ENCODE peak calls at places on chromosomes 7 and 10, in four cellular contexts. P, U, N and I are unnamed samples.

GRCh38 chr7:69932034-69932628 is 333.9 kb downstream of the AUTS2 start:
- DNase-seq in P (no peak), U (peak; percentile 24), N (no peak), I (peak; percentile 42)

GRCh38 chr7:33789871-33790270 is 115.5 kb upstream of the BMPER start:
- DNase-seq in P (no peak), U (no peak), N (no peak), I (no peak)

GRCh38 chr7:74217455-74218342 is 7.9 kb downstream of the LAT2 start:
- DNase-seq in P (no peak), U (no peak), N (no peak), I (no peak)

GRCh38 chr7:20172736-20173334 is 44.3 kb downstream of the MACC1 start:
- DNase-seq in P (no peak), U (peak; percentile 30), N (peak; percentile 12), I (peak; percentile 47)

GRCh38 chr10:5373321-5373720 is 8.6 kb downstream of the UCN3 start:
- DNase-seq in P (no peak), U (no peak), N (no peak), I (no peak)

GRCh38 chr10:128186959-128187787 is 61.0 kb upstream of the MKI67 start:
- DNase-seq in P (no peak), U (no peak), N (no peak), I (no peak)

GRCh38 chr10:8539056-8539455 is 484.6 kb downstream of the GATA3 start:
- DNase-seq in P (no peak), U (no peak), N (no peak), I (no peak)

GRCh38 chr10:122342293-122343134 is 32.0 kb upstream of the PLEKHA1 start:
- DNase-seq in P (peak; percentile 48), U (peak; percentile 50), N (peak; percentile 48), I (peak; percentile 42)

GRCh38 chr10:79149662-79150443 is 81.1 kb downstream of the ZMIZ1 start:
- DNase-seq in P (peak; percentile 86), U (peak; percentile 82), N (peak; percentile 90), I (no peak)

GRCh38 chr7:171364-171904 is 20.9 kb upstream of the FAM20C start:
- DNase-seq in P (no peak), U (no peak), N (no peak), I (no peak)

GRCh38 chr10:110643670-110644597 is at the start of gene RBM20:
- DNase-seq in P (no peak), U (peak; percentile 53), N (no peak), I (no peak)

GRCh38 chr7:974172-974571 is 1.2 kb downstream of the COX19 start:
- DNase-seq in P (no peak), U (no peak), N (no peak), I (no peak)

GRCh38 chr7:136874393-136875032 is 6.1 kb downstream of the CHRM2 start:
- DNase-seq in P (no peak), U (no peak), N (no peak), I (no peak)

GRCh38 chr7:101816499-101817030 is 861 bp upstream of the CUX1 start:
- DNase-seq in P (no peak), U (peak; percentile 68), N (no peak), I (no peak)

GRCh38 chr10:62380002-62380401 is 5.8 kb downstream of the ZNF365 start:
- DNase-seq in P (no peak), U (no peak), N (peak; percentile 77), I (peak; percentile 24)

GRCh38 chr7:41745451-41745850 is 42.6 kb upstream of the INHBA start:
- DNase-seq in P (no peak), U (no peak), N (no peak), I (no peak)

GRCh38 chr7:96219382-96220130 is 102.3 kb downstream of the SLC25A13 start:
- DNase-seq in P (no peak), U (no peak), N (peak; percentile 66), I (peak; percentile 24)

GRCh38 chr10:110005716-110006115 is 2.1 kb upstream of the ADD3 start:
- DNase-seq in P (no peak), U (peak; percentile 26), N (peak; percentile 83), I (no peak)

GRCh38 chr10:24513155-24513554 is 210.5 kb downstream of the ARHGAP21 start:
- DNase-seq in P (no peak), U (peak; percentile 39), N (no peak), I (peak; percentile 26)

GRCh38 chr7:83550100-83550499 is 98.8 kb downstream of the SEMA3E start:
- DNase-seq in P (no peak), U (no peak), N (peak; percentile 70), I (no peak)

GRCh38 chr7:14821757-14822480 is 80.6 kb downstream of the DGKB start:
- DNase-seq in P (no peak), U (no peak), N (peak; percentile 55), I (no peak)

GRCh38 chr7:20267482-20267881 is 50.3 kb upstream of the MACC1 start:
- DNase-seq in P (no peak), U (no peak), N (no peak), I (no peak)

GRCh38 chr7:43585521-43585920 is 2.6 kb downstream of the STK17A start:
- DNase-seq in P (no peak), U (no peak), N (peak; percentile 53), I (no peak)

GRCh38 chr10:127155221-127155620 is 41.2 kb downstream of the INSYN2A start:
- DNase-seq in P (no peak), U (no peak), N (peak; percentile 72), I (no peak)

GRCh38 chr7:112665709-112666108 is 124.5 kb downstream of the TMEM168 start:
- DNase-seq in P (no peak), U (no peak), N (peak; percentile 39), I (peak; percentile 11)
- TF ChIP-seq CTCF in P (no peak), U (no peak), N (no peak), I (peak; percentile 43)

DNA sequence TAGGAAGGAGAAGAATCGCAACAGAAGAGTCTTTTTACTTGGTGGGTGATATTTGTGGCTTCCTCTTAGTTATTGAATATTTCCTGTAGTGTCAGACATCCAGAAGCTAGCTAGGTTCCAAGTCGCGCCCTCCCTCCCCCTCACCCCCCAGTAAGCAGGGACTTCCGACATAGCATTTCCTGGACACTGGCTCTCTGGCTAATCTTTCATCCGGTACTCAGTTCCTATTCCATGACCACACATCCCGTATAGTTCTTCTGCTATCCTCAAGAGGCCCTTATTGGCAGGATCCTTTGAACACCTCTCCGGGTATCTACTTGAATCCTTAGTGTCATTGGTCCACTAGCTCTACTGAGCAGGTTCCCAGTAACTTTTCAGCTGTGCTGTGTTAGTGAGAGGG is 167.8 kb downstream of the HDAC9 start:
- DNase-seq in P (no peak), U (no peak), N (no peak), I (no peak)
- TF ChIP-seq CTCF in P (no peak), U (no peak), N (no peak), I (no peak)

DNA sequence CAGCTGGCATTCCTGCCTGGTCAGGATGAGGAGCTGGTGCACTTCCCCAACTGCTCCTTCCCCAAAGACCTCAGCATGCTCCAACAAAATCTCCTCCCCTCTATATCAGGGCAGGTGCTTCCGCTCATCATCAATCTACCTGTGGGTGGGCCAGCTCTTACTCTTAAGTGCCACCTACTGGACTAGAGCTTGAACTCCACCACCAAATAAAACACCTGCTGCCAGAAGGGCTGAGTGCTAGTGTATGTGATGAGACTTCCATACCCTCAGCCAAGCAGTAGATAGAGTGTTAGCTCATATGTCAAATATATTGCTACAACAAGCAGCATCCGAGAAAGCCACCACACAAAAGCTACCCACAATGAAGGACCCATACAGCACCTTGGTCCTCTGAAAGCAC is 264.3 kb downstream of the RNLS start:
- DNase-seq in P (no peak), U (no peak), N (no peak), I (no peak)
- TF ChIP-seq CTCF in P (no peak), U (no peak), N (no peak), I (peak; percentile 21)

GRCh38 chr7:98266840-98267239 is 14.6 kb upstream of the BRI3 start:
- DNase-seq in P (no peak), U (no peak), N (no peak), I (no peak)
- TF ChIP-seq CTCF in P (no peak), U (no peak), N (peak; percentile 23), I (peak; percentile 40)

DNA sequence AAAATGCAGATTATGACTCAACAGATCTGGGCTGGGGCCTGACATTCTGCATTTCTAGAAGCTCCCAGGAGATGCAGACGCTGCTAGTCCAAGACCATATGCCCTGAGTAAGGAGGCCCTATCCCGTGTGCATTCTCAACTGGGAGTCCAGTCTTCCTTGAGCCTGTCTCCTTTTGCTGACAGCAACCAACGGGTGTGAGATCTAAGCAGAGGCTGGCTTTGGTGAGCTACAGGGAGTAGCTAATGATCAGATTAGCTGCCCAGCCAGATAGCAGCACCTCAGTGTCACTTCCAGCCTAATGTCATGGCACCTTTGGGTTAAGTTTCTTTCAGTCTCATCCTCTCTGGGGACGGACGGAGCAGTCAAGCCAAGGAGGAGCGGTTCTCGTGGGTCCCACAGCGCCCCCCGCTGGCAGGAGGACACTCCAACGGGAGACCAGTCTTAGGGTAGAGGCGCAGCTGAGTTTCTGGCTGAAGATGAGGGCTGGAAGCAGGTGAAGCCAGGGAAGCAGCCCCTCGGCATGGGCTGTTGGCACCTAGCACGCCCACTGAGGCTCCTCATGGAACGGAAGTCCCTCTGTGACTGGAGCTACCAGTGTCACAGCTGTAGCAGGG is 154.0 kb downstream of the CCDC3 start:
- DNase-seq in P (no peak), U (no peak), N (no peak), I (no peak)
- TF ChIP-seq CTCF in P (no peak), U (no peak), N (peak; percentile 12), I (peak; percentile 30)

DNA sequence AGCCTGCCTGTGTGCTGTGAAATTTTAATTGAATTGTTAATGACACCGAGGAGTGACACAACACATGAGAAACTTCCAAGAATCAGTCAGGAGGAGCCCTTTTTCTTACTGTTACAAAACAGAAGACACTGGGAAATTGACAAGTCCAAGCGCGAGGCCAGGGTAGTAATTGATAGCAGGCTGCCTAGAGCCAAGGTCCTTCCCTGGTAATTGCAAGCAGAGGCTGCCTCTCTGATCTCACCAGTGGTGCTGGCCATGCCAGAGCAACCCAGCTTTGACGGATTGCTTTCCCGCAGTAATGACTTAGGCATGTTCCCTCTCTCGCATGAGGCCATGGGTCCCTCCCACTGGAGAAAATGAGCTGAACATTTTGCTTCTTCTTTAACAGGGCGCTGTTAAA is 111.5 kb downstream of the LRMDA start:
- DNase-seq in P (no peak), U (peak; percentile 27), N (peak; percentile 44), I (peak; percentile 47)
- TF ChIP-seq CTCF in P (no peak), U (no peak), N (no peak), I (no peak)

DNA sequence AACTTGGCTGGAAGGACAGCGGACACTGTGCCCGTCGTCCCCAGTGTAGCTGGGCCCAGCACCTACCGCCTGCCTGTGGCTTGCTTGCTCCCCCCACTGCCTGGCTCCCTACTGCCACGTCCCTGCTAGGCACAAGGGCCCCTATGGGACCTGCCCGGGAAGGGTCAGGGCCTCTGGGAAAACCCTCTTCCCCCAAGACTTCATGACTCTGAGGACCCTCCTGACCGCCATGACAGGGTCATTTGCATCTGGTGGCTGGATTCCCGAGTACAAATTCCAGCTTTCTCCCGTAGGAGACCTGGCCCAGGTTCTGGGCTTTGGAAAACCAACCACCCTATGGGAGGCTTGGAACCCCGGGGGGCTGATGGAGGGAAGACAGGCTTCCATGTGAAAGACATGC is 1.4 kb upstream of the MMD2 start:
- DNase-seq in P (no peak), U (no peak), N (no peak), I (no peak)
- TF ChIP-seq CTCF in P (no peak), U (no peak), N (peak; percentile 9), I (no peak)